ENCODE peak calls at places on chromosome 3, in seven cellular contexts. Y, L, B, T, V, H and S are unnamed samples.

GRCh38 chr3:36095238-36095637 is 285.1 kb upstream of the STAC start:
- DNase-seq in Y (no peak), L (peak), B (no peak), T (no peak), V (no peak), H (no peak), S (no peak)

GRCh38 chr3:45365060-45365459 is 23.3 kb upstream of the LARS2 start:
- DNase-seq in Y (no peak), L (no peak), B (no peak), T (peak), V (no peak), H (no peak), S (no peak)

GRCh38 chr3:15063656-15064286 is 1.3 kb downstream of the MRPS25 start:
- DNase-seq in Y (no peak), L (no peak), B (no peak), T (no peak), V (no peak), H (no peak), S (no peak)

GRCh38 chr3:73603771-73604171 is 21.0 kb downstream of the PDZRN3 start:
- DNase-seq in Y (no peak), L (no peak), B (peak), T (no peak), V (no peak), H (no peak), S (no peak)

GRCh38 chr3:106277731-106278130 is 408.9 kb upstream of the CBLB start:
- DNase-seq in Y (no peak), L (no peak), B (no peak), T (no peak), V (no peak), H (no peak), S (no peak)

GRCh38 chr3:35648347-35648746 is 9.0 kb downstream of the ARPP21 start:
- DNase-seq in Y (no peak), L (no peak), B (peak), T (no peak), V (no peak), H (no peak), S (no peak)

GRCh38 chr3:186664506-186664905 is 1.3 kb upstream of the HRG start:
- DNase-seq in Y (no peak), L (no peak), B (no peak), T (no peak), V (no peak), H (no peak), S (no peak)

GRCh38 chr3:131702156-131702555 is 199.4 kb upstream of the MRPL3 start:
- DNase-seq in Y (no peak), L (no peak), B (no peak), T (no peak), V (no peak), H (no peak), S (no peak)

GRCh38 chr3:10263549-10264363 is 15.5 kb downstream of the TATDN2 start:
- DNase-seq in Y (peak), L (peak), B (peak), T (peak), V (no peak), H (no peak), S (peak)

GRCh38 chr3:173617490-173617889 is 219.9 kb downstream of the NLGN1 start:
- DNase-seq in Y (no peak), L (no peak), B (no peak), T (no peak), V (no peak), H (peak), S (no peak)

GRCh38 chr3:62003833-62004232 is 369.5 kb downstream of the FEZF2 start:
- DNase-seq in Y (no peak), L (no peak), B (no peak), T (no peak), V (no peak), H (no peak), S (no peak)

GRCh38 chr3:63966007-63966406 is 53.8 kb upstream of the SCAANT1 start:
- DNase-seq in Y (no peak), L (no peak), B (no peak), T (no peak), V (no peak), H (no peak), S (no peak)

GRCh38 chr3:94294806-94295205 is 231.9 kb downstream of the NSUN3 start:
- DNase-seq in Y (no peak), L (no peak), B (no peak), T (no peak), V (no peak), H (no peak), S (no peak)

GRCh38 chr3:138114431-138114918 is 933 bp downstream of the DZIP1L start:
- DNase-seq in Y (no peak), L (no peak), B (peak), T (peak), V (no peak), H (no peak), S (no peak)

GRCh38 chr3:105353485-105354161 is 13.1 kb upstream of the ALCAM start:
- DNase-seq in Y (no peak), L (no peak), B (peak), T (no peak), V (no peak), H (no peak), S (peak)

GRCh38 chr3:185750015-185750414 is 74.8 kb downstream of the IGF2BP2 start:
- DNase-seq in Y (no peak), L (no peak), B (no peak), T (no peak), V (no peak), H (no peak), S (no peak)

GRCh38 chr3:87771338-87772059 is 287.3 kb downstream of the CGGBP1 start:
- DNase-seq in Y (no peak), L (peak), B (peak), T (no peak), V (no peak), H (no peak), S (peak)

GRCh38 chr3:124701687-124702086 is 28.6 kb upstream of the UMPS start:
- DNase-seq in Y (no peak), L (no peak), B (peak), T (peak), V (no peak), H (no peak), S (no peak)